ENCODE peak calls at places on chromosomes 1 and 21, in five cellular contexts. One of them, this sample, is unnamed.

GRCh38 chr1:102796429-102796828 is 311.9 kb downstream of the COL11A1 start:
- DNase-seq in fibroblast of pulmonary artery: no peak
- DNase-seq in GM12865: no peak
- DNase-seq in HFF-Myc: no peak
- DNase-seq in uterus: no peak
- DNase-seq in this sample: no peak

GRCh38 chr21:35420658-35421057 is 371.6 kb upstream of the RUNX1 start:
- DNase-seq in fibroblast of pulmonary artery: no peak
- DNase-seq in GM12865: no peak
- DNase-seq in HFF-Myc: no peak
- DNase-seq in uterus: no peak
- DNase-seq in this sample: no peak

GRCh38 chr1:6800728-6801127 is 15.5 kb downstream of the CAMTA1 start:
- DNase-seq in fibroblast of pulmonary artery: peak
- DNase-seq in GM12865: no peak
- DNase-seq in HFF-Myc: no peak
- DNase-seq in uterus: no peak
- DNase-seq in this sample: no peak

GRCh38 chr1:226937940-226938725 is 2.0 kb upstream of the COQ8A start:
- DNase-seq in fibroblast of pulmonary artery: no peak
- DNase-seq in GM12865: no peak
- DNase-seq in HFF-Myc: no peak
- DNase-seq in uterus: no peak
- DNase-seq in this sample: no peak

GRCh38 chr1:160251687-160252526 is 10.4 kb downstream of the DCAF8 start:
- DNase-seq in fibroblast of pulmonary artery: peak
- DNase-seq in GM12865: peak
- DNase-seq in HFF-Myc: peak
- DNase-seq in uterus: peak
- DNase-seq in this sample: peak

GRCh38 chr1:43447891-43448708 is 5.6 kb downstream of the HYI start:
- DNase-seq in fibroblast of pulmonary artery: no peak
- DNase-seq in GM12865: no peak
- DNase-seq in HFF-Myc: no peak
- DNase-seq in uterus: no peak
- DNase-seq in this sample: no peak

GRCh38 chr21:34983680-34984086 is 65.4 kb downstream of the RUNX1 start:
- DNase-seq in fibroblast of pulmonary artery: peak
- DNase-seq in GM12865: no peak
- DNase-seq in HFF-Myc: no peak
- DNase-seq in uterus: no peak
- DNase-seq in this sample: no peak

GRCh38 chr1:92804721-92805169 is 19.8 kb upstream of the EVI5 start:
- DNase-seq in fibroblast of pulmonary artery: peak
- DNase-seq in GM12865: peak
- DNase-seq in HFF-Myc: peak
- DNase-seq in uterus: peak
- DNase-seq in this sample: peak

GRCh38 chr1:41783189-41783639 is 135.5 kb downstream of the HIVEP3 start:
- DNase-seq in fibroblast of pulmonary artery: peak
- DNase-seq in GM12865: no peak
- DNase-seq in HFF-Myc: peak
- DNase-seq in uterus: no peak
- DNase-seq in this sample: no peak

GRCh38 chr1:179129702-179130473 is 48.0 kb downstream of the TOR3A start:
- DNase-seq in fibroblast of pulmonary artery: peak
- DNase-seq in GM12865: peak
- DNase-seq in HFF-Myc: no peak
- DNase-seq in uterus: no peak
- DNase-seq in this sample: no peak

GRCh38 chr1:42046772-42047552 is 106.2 kb upstream of the GUCA2B start:
- DNase-seq in fibroblast of pulmonary artery: peak
- DNase-seq in GM12865: no peak
- DNase-seq in HFF-Myc: no peak
- DNase-seq in uterus: no peak
- DNase-seq in this sample: no peak

GRCh38 chr1:87182611-87183010 is 146.1 kb upstream of the LMO4 start:
- DNase-seq in fibroblast of pulmonary artery: no peak
- DNase-seq in GM12865: no peak
- DNase-seq in HFF-Myc: no peak
- DNase-seq in uterus: no peak
- DNase-seq in this sample: no peak

GRCh38 chr1:12121212-12122000 is 45.4 kb upstream of the TNFRSF1B start:
- DNase-seq in fibroblast of pulmonary artery: peak
- DNase-seq in GM12865: no peak
- DNase-seq in HFF-Myc: no peak
- DNase-seq in uterus: no peak
- DNase-seq in this sample: no peak

GRCh38 chr1:143748906-143749305 is 222.9 kb downstream of the FAM72C start:
- DNase-seq in fibroblast of pulmonary artery: no peak
- DNase-seq in GM12865: no peak
- DNase-seq in HFF-Myc: no peak
- DNase-seq in uterus: no peak
- DNase-seq in this sample: no peak

GRCh38 chr1:154352581-154353459 is 27.5 kb downstream of the ATP8B2 start:
- DNase-seq in fibroblast of pulmonary artery: peak
- DNase-seq in GM12865: peak
- DNase-seq in HFF-Myc: no peak
- DNase-seq in uterus: peak
- DNase-seq in this sample: peak

GRCh38 chr1:214593158-214593557 is 9.8 kb upstream of the CENPF start:
- DNase-seq in fibroblast of pulmonary artery: no peak
- DNase-seq in GM12865: no peak
- DNase-seq in HFF-Myc: no peak
- DNase-seq in uterus: no peak
- DNase-seq in this sample: no peak

GRCh38 chr1:214587165-214587564 is 15.8 kb upstream of the CENPF start:
- DNase-seq in fibroblast of pulmonary artery: no peak
- DNase-seq in GM12865: no peak
- DNase-seq in HFF-Myc: no peak
- DNase-seq in uterus: no peak
- DNase-seq in this sample: no peak

GRCh38 chr1:214586621-214587020 is 16.4 kb upstream of the CENPF start:
- DNase-seq in fibroblast of pulmonary artery: no peak
- DNase-seq in GM12865: no peak
- DNase-seq in HFF-Myc: no peak
- DNase-seq in uterus: no peak
- DNase-seq in this sample: no peak

GRCh38 chr1:214588963-214589597 is 13.9 kb upstream of the CENPF start:
- DNase-seq in fibroblast of pulmonary artery: no peak
- DNase-seq in GM12865: no peak
- DNase-seq in HFF-Myc: no peak
- DNase-seq in uterus: no peak
- DNase-seq in this sample: no peak

GRCh38 chr1:214590696-214591095 is 12.3 kb upstream of the CENPF start:
- DNase-seq in fibroblast of pulmonary artery: no peak
- DNase-seq in GM12865: no peak
- DNase-seq in HFF-Myc: no peak
- DNase-seq in uterus: no peak
- DNase-seq in this sample: no peak
- TF ChIP-seq CTCF in fibroblast of pulmonary artery: peak
- TF ChIP-seq CTCF in GM12865: no peak
- TF ChIP-seq CTCF in HFF-Myc: no peak
- TF ChIP-seq CTCF in uterus: no peak
- TF ChIP-seq CTCF in this sample: peak

GRCh38 chr1:212760126-212760823 is 31.3 kb downstream of the NSL1 start:
- DNase-seq in fibroblast of pulmonary artery: peak
- DNase-seq in GM12865: peak
- DNase-seq in HFF-Myc: no peak
- DNase-seq in uterus: no peak
- DNase-seq in this sample: peak
- TF ChIP-seq CTCF in fibroblast of pulmonary artery: peak
- TF ChIP-seq CTCF in GM12865: peak
- TF ChIP-seq CTCF in HFF-Myc: peak
- TF ChIP-seq CTCF in uterus: no peak
- TF ChIP-seq CTCF in this sample: peak

GRCh38 chr1:215185067-215185620 is 102.6 kb downstream of the KCNK2 start:
- DNase-seq in fibroblast of pulmonary artery: no peak
- DNase-seq in GM12865: no peak
- DNase-seq in HFF-Myc: peak
- DNase-seq in uterus: no peak
- DNase-seq in this sample: no peak

DNA sequence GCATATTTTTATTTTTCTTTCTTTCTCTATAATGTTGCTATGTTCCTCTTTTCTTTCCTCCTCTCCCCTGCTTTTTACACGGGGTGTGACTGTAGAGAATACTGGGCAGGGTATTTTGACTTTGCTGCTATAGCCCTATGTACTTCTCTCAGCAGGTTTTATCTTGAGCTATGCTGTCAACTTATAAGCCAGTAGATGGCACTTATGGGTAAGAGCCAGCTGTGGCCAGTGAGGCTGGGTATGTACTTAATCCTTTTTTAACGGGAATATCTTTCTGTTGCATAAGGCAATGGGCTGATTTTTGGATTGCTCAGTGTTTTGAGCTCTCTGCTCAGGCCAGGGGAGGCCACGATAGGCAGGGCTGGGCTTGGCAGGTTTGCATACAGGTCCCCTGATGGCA is 99.0 kb downstream of the KCNK2 start:
- DNase-seq in fibroblast of pulmonary artery: peak
- DNase-seq in GM12865: no peak
- DNase-seq in HFF-Myc: no peak
- DNase-seq in uterus: no peak
- DNase-seq in this sample: no peak
- TF ChIP-seq CTCF in fibroblast of pulmonary artery: peak
- TF ChIP-seq CTCF in GM12865: no peak
- TF ChIP-seq CTCF in HFF-Myc: no peak
- TF ChIP-seq CTCF in uterus: no peak
- TF ChIP-seq CTCF in this sample: no peak

DNA sequence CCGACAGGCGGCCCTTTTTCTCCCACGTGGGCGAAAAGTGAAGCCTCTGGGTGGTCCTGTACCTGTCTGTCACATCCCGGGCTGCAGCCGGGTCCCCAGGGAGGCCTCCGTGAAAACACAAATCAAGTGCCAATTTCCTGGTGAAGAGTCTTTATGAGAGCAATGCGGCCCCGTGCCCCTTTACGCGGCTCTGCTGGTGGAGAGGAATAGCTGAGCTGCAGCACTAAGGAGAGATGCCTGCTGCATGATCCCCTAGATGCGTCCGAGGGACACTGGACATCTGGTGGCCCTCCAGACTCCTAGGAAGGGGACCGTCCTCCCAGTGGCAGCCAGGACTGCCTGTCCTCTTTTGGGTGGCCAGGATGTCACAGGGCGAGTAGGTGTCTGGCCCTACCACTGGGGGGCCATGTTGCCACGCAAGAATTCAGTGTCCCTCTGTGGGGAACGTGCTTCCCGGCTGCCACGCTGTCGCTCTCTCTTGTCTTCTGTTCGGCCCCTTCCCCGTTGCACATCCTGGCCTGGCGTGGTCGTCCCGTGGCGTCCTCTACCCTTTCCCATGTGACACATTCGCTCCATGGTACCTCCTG is 38.7 kb downstream of the COL18A1 start:
- DNase-seq in fibroblast of pulmonary artery: no peak
- DNase-seq in GM12865: no peak
- DNase-seq in HFF-Myc: no peak
- DNase-seq in uterus: no peak
- DNase-seq in this sample: no peak
- TF ChIP-seq CTCF in fibroblast of pulmonary artery: no peak
- TF ChIP-seq CTCF in GM12865: no peak
- TF ChIP-seq CTCF in HFF-Myc: no peak
- TF ChIP-seq CTCF in uterus: no peak
- TF ChIP-seq CTCF in this sample: no peak

GRCh38 chr1:19398309-19398760 is 86.2 kb downstream of the SLC66A1 start:
- DNase-seq in fibroblast of pulmonary artery: peak
- DNase-seq in GM12865: no peak
- DNase-seq in HFF-Myc: peak
- DNase-seq in uterus: peak
- DNase-seq in this sample: no peak
- TF ChIP-seq CTCF in fibroblast of pulmonary artery: peak
- TF ChIP-seq CTCF in GM12865: no peak
- TF ChIP-seq CTCF in HFF-Myc: peak
- TF ChIP-seq CTCF in uterus: peak
- TF ChIP-seq CTCF in this sample: no peak

DNA sequence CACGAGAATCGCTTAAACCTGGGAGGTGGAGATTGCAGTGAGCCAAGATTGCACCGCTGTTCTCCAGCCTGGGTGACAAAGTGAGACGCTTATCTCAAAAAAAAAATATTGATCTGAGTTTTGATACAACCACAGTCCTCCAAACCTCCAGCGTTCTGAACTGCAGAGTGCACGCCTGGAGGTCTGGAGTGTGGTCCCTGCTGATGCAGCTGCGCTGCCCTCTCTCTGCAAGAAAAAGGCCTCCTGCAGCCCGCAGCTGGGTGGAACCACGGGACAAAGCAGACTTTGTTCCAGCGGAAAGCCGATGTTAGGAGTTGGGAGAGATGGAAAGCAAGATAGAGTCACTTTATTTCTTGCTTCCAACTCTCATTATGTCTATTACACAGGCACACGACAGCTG is 144.9 kb upstream of the SOD1 start:
- DNase-seq in fibroblast of pulmonary artery: no peak
- DNase-seq in GM12865: no peak
- DNase-seq in HFF-Myc: no peak
- DNase-seq in uterus: no peak
- DNase-seq in this sample: peak
- TF ChIP-seq CTCF in fibroblast of pulmonary artery: no peak
- TF ChIP-seq CTCF in GM12865: no peak
- TF ChIP-seq CTCF in HFF-Myc: no peak
- TF ChIP-seq CTCF in uterus: no peak
- TF ChIP-seq CTCF in this sample: no peak

DNA sequence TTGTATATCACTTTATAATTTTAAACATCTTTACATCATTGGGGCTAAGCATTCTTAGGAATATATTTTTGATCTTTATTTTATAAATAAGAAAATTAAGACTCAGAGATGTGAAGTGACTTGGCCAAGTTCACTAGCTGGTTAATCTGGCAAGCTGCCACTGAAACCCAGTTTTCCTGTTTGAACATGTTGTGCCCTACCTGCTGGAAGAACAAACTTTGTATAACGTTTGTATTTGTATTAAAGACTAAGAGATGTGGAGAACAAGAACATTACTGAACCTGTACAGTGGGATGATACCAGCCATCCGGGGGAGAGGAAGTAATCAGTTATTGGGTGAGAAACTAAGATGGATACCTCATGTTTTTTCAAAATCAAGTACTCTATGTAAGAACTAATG is 77.2 kb upstream of the SIPA1L2 start:
- DNase-seq in fibroblast of pulmonary artery: no peak
- DNase-seq in GM12865: no peak
- DNase-seq in HFF-Myc: no peak
- DNase-seq in uterus: no peak
- DNase-seq in this sample: no peak
- TF ChIP-seq CTCF in fibroblast of pulmonary artery: no peak
- TF ChIP-seq CTCF in GM12865: no peak
- TF ChIP-seq CTCF in HFF-Myc: no peak
- TF ChIP-seq CTCF in uterus: no peak
- TF ChIP-seq CTCF in this sample: no peak

GRCh38 chr1:166822385-166822784 is 16.9 kb upstream of the POGK start:
- DNase-seq in fibroblast of pulmonary artery: no peak
- DNase-seq in GM12865: no peak
- DNase-seq in HFF-Myc: no peak
- DNase-seq in uterus: no peak
- DNase-seq in this sample: no peak
- TF ChIP-seq CTCF in fibroblast of pulmonary artery: peak
- TF ChIP-seq CTCF in GM12865: peak
- TF ChIP-seq CTCF in HFF-Myc: peak
- TF ChIP-seq CTCF in uterus: no peak
- TF ChIP-seq CTCF in this sample: no peak

This sample was measured in Calu3.